ENCODE peak calls at places on chromosomes 4 and X, in six cellular contexts. G, I, A, D, X and W are unnamed samples.

GRCh38 chr4:58602701-58603359 is 1492.6 kb upstream of the IGFBP7 start:
- DNase-seq in G (no peak), I (no peak), A (no peak), D (no peak), X (no peak), W (no peak)

GRCh38 chr4:26947318-26947717 is 86.7 kb downstream of the STIM2 start:
- DNase-seq in G (no peak), I (no peak), A (no peak), D (no peak), X (no peak), W (no peak)

GRCh38 chr4:122661176-122661575 is 40.3 kb upstream of the IL21 start:
- DNase-seq in G (no peak), I (no peak), A (no peak), D (no peak), X (no peak), W (no peak)

GRCh38 chrX:20361890-20362262 is 95.2 kb upstream of the RPS6KA3 start:
- DNase-seq in G (peak; percentile 5), I (peak; percentile 41), A (no peak), D (no peak), X (no peak), W (no peak)

GRCh38 chr4:54197926-54198325 is 31.2 kb upstream of the PDGFRA start:
- DNase-seq in G (no peak), I (no peak), A (no peak), D (no peak), X (no peak), W (no peak)

GRCh38 chr4:137226900-137227299 is 305.4 kb downstream of the PCDH18 start:
- DNase-seq in G (no peak), I (no peak), A (no peak), D (no peak), X (no peak), W (no peak)

GRCh38 chrX:26664919-26665318 is 448.9 kb downstream of the MAGEB5 start:
- DNase-seq in G (no peak), I (no peak), A (no peak), D (no peak), X (no peak), W (no peak)

GRCh38 chr4:123848615-123849014 is 452.0 kb downstream of the SPRY1 start:
- DNase-seq in G (no peak), I (no peak), A (no peak), D (no peak), X (no peak), W (no peak)

GRCh38 chr4:75494563-75494962 is 19.6 kb downstream of the RCHY1 start:
- DNase-seq in G (no peak), I (peak; percentile 54), A (no peak), D (no peak), X (no peak), W (no peak)

GRCh38 chr4:173492315-173492714 is 37.7 kb downstream of the HAND2 start:
- DNase-seq in G (no peak), I (no peak), A (no peak), D (no peak), X (no peak), W (no peak)

GRCh38 chr4:126991965-126992364 is 640.8 kb upstream of the INTU start:
- DNase-seq in G (no peak), I (peak; percentile 77), A (no peak), D (no peak), X (no peak), W (no peak)

GRCh38 chr4:145131848-145132247 is 33.7 kb downstream of the ABCE1 start:
- DNase-seq in G (no peak), I (no peak), A (no peak), D (no peak), X (no peak), W (no peak)

GRCh38 chr4:15586046-15586445 is 69.1 kb downstream of the FBXL5 start:
- DNase-seq in G (no peak), I (no peak), A (no peak), D (no peak), X (no peak), W (no peak)

GRCh38 chr4:42350611-42351182 is 46.6 kb upstream of the SHISA3 start:
- DNase-seq in G (no peak), I (no peak), A (no peak), D (no peak), X (no peak), W (peak; percentile 31)

GRCh38 chr4:161931089-161931488 is 232.7 kb downstream of the FSTL5 start:
- DNase-seq in G (no peak), I (no peak), A (no peak), D (no peak), X (no peak), W (no peak)

GRCh38 chrX:133171962-133172708 is 46.0 kb downstream of the TFDP3 start:
- DNase-seq in G (no peak), I (peak; percentile 20), A (no peak), D (peak; percentile 10), X (no peak), W (no peak)

GRCh38 chr4:130703211-130703920 is 1607.4 kb downstream of the C4orf33 start:
- DNase-seq in G (no peak), I (no peak), A (no peak), D (no peak), X (no peak), W (no peak)

GRCh38 chr4:123484291-123484926 is 87.8 kb downstream of the SPRY1 start:
- DNase-seq in G (no peak), I (no peak), A (no peak), D (no peak), X (no peak), W (no peak)

GRCh38 chr4:181046809-181047208 is 1196.4 kb upstream of the TENM3 start:
- DNase-seq in G (no peak), I (no peak), A (no peak), D (no peak), X (no peak), W (no peak)

GRCh38 chr4:8583655-8584025 is 3.4 kb downstream of the GPR78 start:
- DNase-seq in G (no peak), I (no peak), A (peak; percentile 15), D (no peak), X (peak; percentile 25), W (no peak)

GRCh38 chrX:65706041-65706828 is 38.8 kb downstream of the MSN start:
- DNase-seq in G (peak; percentile 10), I (peak; percentile 54), A (no peak), D (no peak), X (no peak), W (peak; percentile 30)

GRCh38 chr4:35972814-35973213 is 271.5 kb downstream of the ARAP2 start:
- DNase-seq in G (no peak), I (no peak), A (no peak), D (no peak), X (no peak), W (no peak)

GRCh38 chr4:113389160-113389559 is 339.7 kb downstream of the ANK2 start:
- DNase-seq in G (no peak), I (no peak), A (no peak), D (no peak), X (no peak), W (no peak)

GRCh38 chr4:103948244-103949018 is 228.6 kb upstream of the TACR3 start:
- DNase-seq in G (no peak), I (no peak), A (no peak), D (no peak), X (no peak), W (no peak)

GRCh38 chr4:99043346-99043745 is 45.2 kb downstream of the ADH5 start:
- DNase-seq in G (no peak), I (no peak), A (no peak), D (no peak), X (no peak), W (no peak)

GRCh38 chr4:67584496-67584895 is 26.0 kb downstream of the STAP1 start:
- DNase-seq in G (no peak), I (no peak), A (no peak), D (no peak), X (no peak), W (no peak)

GRCh38 chr4:25051534-25051933 is 20.8 kb upstream of the LGI2 start:
- DNase-seq in G (no peak), I (peak; percentile 30), A (no peak), D (no peak), X (no peak), W (no peak)

GRCh38 chrX:71195959-71196727 is 26.9 kb upstream of the GJB1 start:
- DNase-seq in G (no peak), I (no peak), A (no peak), D (no peak), X (no peak), W (no peak)

GRCh38 chr4:8882239-8882638 is 10.6 kb upstream of the HMX1 start:
- DNase-seq in G (no peak), I (no peak), A (no peak), D (no peak), X (no peak), W (no peak)

DNA sequence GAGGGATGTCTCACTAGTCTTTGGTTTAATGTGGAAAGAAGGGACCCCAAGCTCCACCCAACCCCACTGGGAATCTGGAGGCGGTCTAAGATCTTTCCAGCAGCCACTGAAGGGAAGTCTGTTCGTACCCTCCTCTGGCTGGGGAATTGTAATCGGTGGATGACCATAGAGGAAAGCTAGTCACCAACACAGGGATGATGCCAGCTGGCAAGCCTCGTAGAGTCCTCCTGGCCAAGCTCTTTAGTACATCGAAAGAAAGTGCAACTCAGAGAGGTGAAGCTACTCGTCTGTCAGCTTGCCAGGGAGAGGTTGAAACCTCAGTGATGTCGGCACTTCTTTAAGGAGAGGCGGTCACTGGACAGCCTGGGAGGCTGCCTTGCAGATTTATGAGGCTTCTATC is 58.7 kb downstream of the MAMLD1 start:
- DNase-seq in G (no peak), I (peak; percentile 46), A (no peak), D (no peak), X (no peak), W (no peak)
- TF ChIP-seq CTCF in G (no peak), I (no peak), A (no peak), D (no peak), X (no peak), W (no peak)

GRCh38 chrX:47585273-47585672 is 3.0 kb downstream of the TIMP1 start:
- DNase-seq in G (no peak), I (no peak), A (no peak), D (no peak), X (no peak), W (no peak)
- TF ChIP-seq CTCF in G (no peak), I (peak; percentile 17), A (no peak), D (no peak), X (no peak), W (no peak)

DNA sequence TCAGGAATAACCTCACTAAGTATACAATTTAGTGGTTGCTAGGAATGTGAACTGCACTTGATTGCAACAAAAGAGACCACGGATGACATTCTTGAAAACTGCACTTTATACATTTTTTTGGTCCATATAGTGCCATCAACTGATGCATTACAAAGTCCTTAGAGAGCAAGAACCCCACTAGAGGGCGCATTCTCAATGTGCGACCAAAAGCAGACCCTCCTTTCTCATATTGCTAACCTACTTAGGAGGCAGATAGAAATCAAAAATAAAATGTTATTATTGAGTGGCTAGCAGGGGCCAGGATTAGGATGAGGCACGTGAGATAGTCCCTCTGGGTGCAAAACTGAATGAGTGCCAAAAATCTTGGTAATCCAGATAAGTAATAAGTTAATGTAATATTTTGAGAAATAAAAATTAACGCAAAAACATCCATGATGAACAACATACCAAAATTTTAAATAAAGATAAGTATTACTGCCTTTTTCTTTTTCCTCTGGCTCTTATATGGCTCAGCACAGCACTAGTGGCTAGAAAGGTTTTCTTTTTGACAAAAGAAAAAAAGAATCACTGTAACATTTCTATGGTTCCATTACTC is 99.0 kb upstream of the IQCM start:
- DNase-seq in G (no peak), I (peak; percentile 63), A (no peak), D (peak; percentile 56), X (no peak), W (peak; percentile 45)
- TF ChIP-seq CTCF in G (peak; percentile 46), I (peak; percentile 89), A (peak; percentile 57), D (peak; percentile 74), X (no peak), W (peak; percentile 75)

GRCh38 chrX:140510306-140510676 is 5.4 kb upstream of the SOX3 start:
- DNase-seq in G (no peak), I (no peak), A (no peak), D (no peak), X (no peak), W (no peak)
- TF ChIP-seq CTCF in G (no peak), I (no peak), A (no peak), D (no peak), X (no peak), W (no peak)